ENCODE peak calls at places on chromosomes 4 and X, in eight cellular contexts. C is GM23338, U is astrocyte, B is GM12878, L is keratinocyte, Q is SK-N-SH, D is mesendoderm, A is HCT116. V is an unnamed sample.

GRCh38 chr4:173182403-173182802 is 13.8 kb downstream of the GALNT7 start:
- DNase-seq in B (no peak), A (peak), L (peak), U (peak), Q (no peak), D (no peak), C (no peak), V (no peak)

GRCh38 chr4:144809056-144809640 is 163.2 kb downstream of the HHIP start:
- DNase-seq in Q (no peak), B (no peak), L (no peak), C (peak), A (no peak), U (no peak), D (peak), V (no peak)

GRCh38 chrX:13110427-13111324 is 66.3 kb upstream of the FAM9C start:
- DNase-seq in U (peak), B (no peak), C (peak), A (peak), L (no peak), Q (peak), D (peak), V (no peak)

GRCh38 chr4:74418063-74418670 is 26.8 kb upstream of the AREG start:
- DNase-seq in Q (no peak), A (peak), U (peak), L (no peak), B (no peak), C (no peak), D (no peak), V (no peak)

GRCh38 chr4:1463088-1463926 is 57.1 kb upstream of the NKX1-1 start:
- DNase-seq in Q (peak), A (no peak), D (no peak), L (no peak), U (no peak), C (no peak), B (no peak), V (peak)

GRCh38 chrX:153557618-153558017 is 40.2 kb downstream of the ATP2B3 start:
- DNase-seq in L (no peak), U (no peak), D (no peak), B (no peak), Q (no peak), C (no peak), A (no peak), V (no peak)

GRCh38 chr4:55849724-55850123 is 3.7 kb upstream of the EXOC1 start:
- DNase-seq in U (no peak), A (no peak), L (no peak), Q (no peak), D (no peak), C (peak), B (no peak), V (no peak)

GRCh38 chrX:7252013-7252610 is 104.2 kb upstream of the PUDP start:
- DNase-seq in A (no peak), D (no peak), Q (no peak), U (no peak), B (no peak), C (no peak), L (no peak), V (no peak)

GRCh38 chr4:36283912-36284465 is 2.6 kb downstream of the DTHD1 start:
- DNase-seq in L (no peak), A (no peak), B (no peak), Q (no peak), C (no peak), D (no peak), U (no peak), V (no peak)

GRCh38 chr4:128454281-128455075 is 166.9 kb upstream of the PGRMC2 start:
- DNase-seq in L (peak), B (peak), U (peak), A (peak), Q (peak), D (peak), C (peak), V (peak)

GRCh38 chrX:131399692-131400428 is 110.8 kb upstream of the IGSF1 start:
- DNase-seq in C (no peak), L (no peak), Q (no peak), B (no peak), D (no peak), A (no peak), U (no peak), V (no peak)

GRCh38 chrX:8663325-8663724 is 68.6 kb downstream of the ANOS1 start:
- DNase-seq in B (no peak), A (no peak), U (peak), D (peak), C (no peak), L (no peak), Q (no peak), V (no peak)

GRCh38 chrX:146224442-146224841 is 406.8 kb downstream of the SLITRK2 start:
- DNase-seq in Q (no peak), B (no peak), L (no peak), A (no peak), C (peak), D (peak), U (no peak), V (no peak)

GRCh38 chrX:10496345-10496965 is 123.9 kb downstream of the MID1 start:
- DNase-seq in A (no peak), D (no peak), C (no peak), B (no peak), U (peak), L (no peak), Q (peak), V (peak)

GRCh38 chr4:156598138-156598681 is 373.4 kb downstream of the PDGFC start:
- DNase-seq in D (no peak), A (no peak), Q (no peak), C (no peak), B (no peak), L (no peak), U (peak), V (peak)
- H3K4me2 ChIP-seq in D (no peak), A (no peak), Q (peak), C (no peak), B (no peak), L (no peak), U (peak), V (peak)

GRCh38 chr4:2744576-2745270 is 11.4 kb downstream of the TNIP2 start:
- DNase-seq in D (no peak), A (no peak), C (no peak), U (no peak), B (no peak), Q (no peak), L (no peak), V (peak)

GRCh38 chr4:2743518-2744445 is 12.4 kb downstream of the TNIP2 start:
- DNase-seq in A (no peak), B (no peak), U (no peak), L (no peak), Q (no peak), D (no peak), C (no peak), V (peak)

GRCh38 chr4:2742823-2743517 is 13.2 kb downstream of the TNIP2 start:
- DNase-seq in L (no peak), U (no peak), D (no peak), B (no peak), A (no peak), Q (no peak), C (no peak), V (peak)

GRCh38 chr4:2742081-2742822 is 13.9 kb downstream of the TNIP2 start:
- DNase-seq in A (no peak), Q (no peak), C (no peak), D (no peak), L (no peak), B (no peak), U (no peak), V (peak)

GRCh38 chr4:2741626-2742025 is 14.5 kb downstream of the TNIP2 start:
- DNase-seq in B (no peak), C (no peak), L (no peak), D (no peak), Q (no peak), A (no peak), U (peak), V (peak)
- H3K4me3 ChIP-seq in B (no peak), C (no peak), L (no peak), D (no peak), Q (no peak), A (no peak), U (no peak), V (no peak)

DNA sequence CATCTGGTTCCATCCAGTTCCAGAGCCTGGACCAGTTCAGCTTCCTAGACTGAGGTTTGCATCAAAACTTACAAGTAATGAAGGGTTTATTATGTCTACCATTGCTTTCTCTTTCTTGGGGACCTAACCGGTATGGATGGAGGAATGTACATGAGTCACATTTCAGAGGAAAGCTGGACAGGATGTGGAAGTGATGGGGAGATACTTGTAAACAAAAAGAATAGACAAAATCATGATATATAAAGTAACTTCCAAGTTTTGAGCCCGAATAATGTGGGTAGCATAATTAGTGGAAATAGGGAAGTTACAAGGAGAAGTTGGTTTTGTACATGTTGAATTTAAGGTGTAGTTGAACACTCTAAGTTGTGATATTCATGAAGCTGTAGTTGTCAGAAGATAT is 14.9 kb downstream of the FNIP2 start:
- DNase-seq in C (no peak), Q (no peak), L (no peak), A (no peak), D (no peak), U (peak), B (no peak), V (no peak)
- H3K4me2 ChIP-seq in C (no peak), Q (peak), L (peak), A (no peak), D (no peak), U (peak), B (no peak), V (peak)

DNA sequence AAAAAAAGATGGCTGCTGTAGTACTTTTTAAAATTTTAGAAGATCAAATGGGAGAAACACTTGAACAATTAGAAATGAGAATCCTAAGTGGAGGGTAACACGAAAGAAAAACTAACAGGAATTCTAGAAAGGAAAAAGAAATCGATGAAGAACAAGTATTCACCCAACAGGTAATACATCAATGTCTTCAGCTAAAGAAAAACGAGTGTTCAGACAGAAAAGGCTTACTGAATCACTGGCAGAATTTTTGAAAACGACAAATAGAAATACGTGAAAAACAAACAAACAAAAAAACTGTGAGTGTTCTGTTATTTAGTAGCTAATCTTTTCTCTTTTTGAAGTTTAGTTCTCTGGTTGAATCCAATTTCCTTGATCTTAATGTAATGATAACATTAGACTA is 1.8 kb downstream of the MAD2L1 start:
- DNase-seq in U (no peak), C (no peak), L (no peak), D (no peak), B (no peak), A (no peak), Q (no peak), V (no peak)
- H3K4me3 ChIP-seq in U (peak), C (peak), L (peak), D (no peak), B (peak), A (peak), Q (no peak), V (no peak)

GRCh38 chrX:111363741-111364140 is 48.3 kb downstream of the DCX start:
- DNase-seq in B (no peak), A (no peak), U (no peak), Q (no peak), C (no peak), L (no peak), D (no peak), V (no peak)
- H3K4me2 ChIP-seq in B (no peak), A (no peak), U (no peak), Q (no peak), C (no peak), L (no peak), D (no peak), V (no peak)

GRCh38 chr4:67575232-67575888 is 16.8 kb downstream of the STAP1 start:
- DNase-seq in Q (no peak), U (no peak), L (no peak), C (peak), D (peak), A (no peak), B (peak), V (no peak)
- H3K4me3 ChIP-seq in Q (no peak), U (no peak), L (no peak), C (no peak), D (no peak), A (no peak), B (peak), V (no peak)

DNA sequence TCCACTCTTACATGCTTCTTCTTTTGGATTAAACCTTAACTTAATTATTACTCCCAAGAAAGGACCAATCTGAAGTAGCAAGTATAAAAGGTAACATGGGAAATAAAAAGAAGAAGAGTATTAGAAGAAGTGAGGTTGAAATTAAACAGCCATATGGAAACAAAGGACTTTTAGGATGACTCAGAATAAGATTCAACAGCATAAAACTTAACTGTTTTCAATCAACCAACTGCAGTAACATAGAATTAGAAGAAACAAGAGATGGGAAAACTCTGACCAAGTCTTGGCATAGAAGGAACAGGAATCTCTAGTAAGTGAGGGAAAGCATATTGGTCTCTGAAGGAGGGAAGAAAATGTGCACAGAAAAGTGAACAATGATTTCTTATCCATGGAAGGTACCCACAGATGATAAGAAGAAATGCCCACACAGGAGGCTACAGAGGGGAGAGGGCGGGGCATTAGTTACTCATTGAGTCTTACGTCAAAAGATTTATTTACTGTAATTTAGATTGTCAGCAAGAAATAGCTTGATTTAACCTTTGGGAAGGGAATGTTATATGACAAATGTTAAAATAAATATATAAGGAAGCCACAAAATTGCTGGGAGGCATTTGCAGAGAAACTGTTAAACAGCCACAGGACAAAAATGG is 177.3 kb downstream of the BANK1 start:
- DNase-seq in C (no peak), L (no peak), U (peak), Q (no peak), D (no peak), A (no peak), B (no peak), V (peak)
- H3K4me2 ChIP-seq in C (no peak), L (no peak), U (no peak), Q (no peak), D (no peak), A (no peak), B (no peak), V (peak)

GRCh38 chr4:34176609-34177008 is 2067.7 kb downstream of the ARAP2 start:
- DNase-seq in Q (no peak), B (no peak), A (no peak), C (no peak), D (no peak), U (no peak), L (no peak), V (no peak)

GRCh38 chr4:34170941-34171340 is 2073.4 kb downstream of the ARAP2 start:
- DNase-seq in B (no peak), A (no peak), U (peak), Q (no peak), D (no peak), C (no peak), L (no peak), V (no peak)
- H3K4me3 ChIP-seq in B (no peak), A (no peak), U (no peak), Q (no peak), D (no peak), C (no peak), L (no peak), V (no peak)

GRCh38 chr4:56858302-56858644 is 36.8 kb upstream of the SPINK2 start:
- DNase-seq in A (no peak), D (peak), L (no peak), Q (no peak), U (no peak), B (no peak), C (no peak), V (no peak)

GRCh38 chr4:56860781-56861180 is 39.3 kb upstream of the SPINK2 start:
- DNase-seq in B (no peak), D (no peak), L (no peak), U (no peak), A (no peak), Q (no peak), C (no peak), V (no peak)

GRCh38 chr4:56861365-56861764 is 39.9 kb upstream of the SPINK2 start:
- DNase-seq in L (no peak), B (no peak), C (peak), U (peak), A (no peak), Q (no peak), D (peak), V (no peak)

GRCh38 chr4:56857601-56858301 is 36.2 kb upstream of the SPINK2 start:
- DNase-seq in L (no peak), C (no peak), A (no peak), D (no peak), Q (no peak), U (no peak), B (no peak), V (no peak)

DNA sequence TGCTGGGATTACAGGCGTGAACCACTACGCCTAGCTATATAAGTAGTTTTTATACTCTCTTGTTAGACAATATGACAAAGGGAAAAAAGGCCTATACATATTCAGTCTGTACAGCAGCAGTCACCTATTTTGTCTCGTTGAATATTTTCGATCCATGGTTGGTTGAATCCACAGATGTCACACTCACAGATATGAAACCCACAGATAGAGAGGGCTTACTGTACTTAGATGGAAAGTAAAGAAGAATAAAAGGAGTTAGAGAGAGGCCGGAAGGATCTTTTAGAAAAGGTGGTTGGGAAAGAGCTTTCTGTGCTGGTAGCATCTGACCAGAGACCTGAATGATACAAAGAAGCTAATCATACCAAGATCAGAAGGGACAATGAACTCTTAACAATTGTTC is 38.3 kb upstream of the SPINK2 start:
- DNase-seq in Q (no peak), D (no peak), B (no peak), U (no peak), A (no peak), C (no peak), L (no peak), V (no peak)
- H3K4me2 ChIP-seq in Q (no peak), D (no peak), B (no peak), U (no peak), A (no peak), C (no peak), L (no peak), V (no peak)